ENCODE peak calls at places on chromosomes 16 and 17, in four cellular contexts. I is mucosa of descending colon, K is GM12865, Y is fibroblast of mammary gland. P is an unnamed sample.

GRCh38 chr17:38727661-38728220 is 2.4 kb upstream of the CISD3 start:
- DNase-seq in Y (no peak), K (peak), I (no peak), P (no peak)

GRCh38 chr16:65386707-65387106 is 264.8 kb upstream of the CDH11 start:
- DNase-seq in K (no peak), I (no peak), Y (no peak), P (no peak)

GRCh38 chr17:59361386-59361785 is 29.9 kb downstream of the YPEL2 start:
- DNase-seq in Y (peak), K (no peak), I (no peak), P (no peak)

GRCh38 chr17:77465358-77466041 is 324.7 kb downstream of the SEC14L1 start:
- DNase-seq in K (peak), Y (peak), I (peak), P (peak)

GRCh38 chr17:64615025-64615677 is 47.0 kb downstream of the SMURF2 start:
- DNase-seq in Y (peak), K (no peak), I (no peak), P (no peak)

GRCh38 chr16:11099672-11100195 is 155.4 kb downstream of the CLEC16A start:
- DNase-seq in Y (no peak), I (no peak), K (peak), P (no peak)

GRCh38 chr16:72689851-72690250 is 358.1 kb downstream of the ZFHX3 start:
- DNase-seq in Y (peak), I (no peak), K (no peak), P (no peak)

GRCh38 chr17:61139219-61139618 is 260.4 kb upstream of the TBX2 start:
- DNase-seq in K (peak), I (peak), Y (peak), P (peak)

GRCh38 chr17:64741038-64741641 is 79.0 kb upstream of the SMURF2 start:
- DNase-seq in K (no peak), I (no peak), Y (peak), P (no peak)

GRCh38 chr17:80474231-80474932 is 2.0 kb downstream of the NPTX1 start:
- DNase-seq in K (peak), I (no peak), Y (peak), P (no peak)
- TF ChIP-seq CTCF in K (no peak), I (no peak), Y (no peak), P (no peak)

DNA sequence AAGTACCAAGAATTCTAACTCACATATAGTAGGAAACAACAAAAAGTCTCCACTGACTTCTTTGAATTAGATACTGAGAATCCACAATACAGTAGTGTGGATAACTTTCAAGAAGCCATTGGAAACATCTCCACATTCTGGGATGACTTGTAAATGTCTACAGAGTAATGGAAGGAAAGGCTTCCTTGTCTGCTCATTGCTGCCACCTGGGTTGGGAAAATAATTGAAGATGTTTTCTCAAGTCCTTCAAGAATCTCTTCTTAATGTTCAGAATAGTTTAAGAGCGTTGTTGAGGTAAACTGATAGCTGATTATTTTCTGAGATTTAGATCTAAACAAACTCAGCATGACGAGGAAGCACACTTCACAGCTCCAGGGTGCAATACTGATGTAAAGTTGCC is 14.0 kb downstream of the CPSF4L start:
- DNase-seq in Y (peak), K (no peak), I (no peak), P (no peak)
- TF ChIP-seq CTCF in Y (peak), K (no peak), I (no peak), P (peak)

DNA sequence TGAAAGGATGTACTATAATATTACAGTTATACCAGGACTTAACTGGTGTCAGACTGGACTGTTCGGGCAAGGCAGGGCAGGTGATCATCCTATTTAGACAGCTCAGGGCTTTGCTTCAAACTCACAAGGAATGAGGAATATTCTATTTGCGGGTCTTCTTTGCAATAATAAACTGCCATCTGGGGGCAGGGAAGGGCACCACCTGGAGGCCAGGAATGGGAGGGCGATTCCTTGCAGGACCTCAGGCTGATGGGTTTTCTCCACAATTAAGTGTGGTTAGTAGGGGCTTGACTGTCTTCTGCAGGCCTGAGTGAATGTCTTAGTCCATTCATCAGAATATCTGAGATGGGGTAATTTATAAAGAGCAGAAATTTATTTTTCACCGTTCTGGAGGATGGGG is 424.1 kb downstream of the CA10 start:
- DNase-seq in I (no peak), K (no peak), Y (no peak), P (no peak)
- TF ChIP-seq CTCF in I (peak), K (no peak), Y (peak), P (peak)

GRCh38 chr17:47254403-47254943 is 846 bp downstream of the ITGB3 start:
- DNase-seq in Y (no peak), K (no peak), I (no peak), P (no peak)

GRCh38 chr17:47251421-47251940 is 2.1 kb upstream of the ITGB3 start:
- DNase-seq in I (no peak), K (no peak), Y (no peak), P (no peak)

GRCh38 chr17:47252209-47252608 is 1.4 kb upstream of the ITGB3 start:
- DNase-seq in Y (no peak), K (no peak), I (no peak), P (no peak)

GRCh38 chr17:47252766-47253512 is 688 bp upstream of the ITGB3 start:
- DNase-seq in Y (no peak), K (no peak), I (no peak), P (no peak)

GRCh38 chr17:47253541-47254402 is at the start of gene ITGB3:
- DNase-seq in K (peak), I (peak), Y (peak), P (peak)
- TF ChIP-seq CTCF in K (peak), I (peak), Y (peak), P (peak)

GRCh38 chr17:46193246-46193625 is at the start of gene KANSL1:
- DNase-seq in Y (peak), I (peak), K (peak), P (peak)

GRCh38 chr17:46195939-46196338 is 2.7 kb upstream of the KANSL1 start:
- DNase-seq in Y (no peak), I (no peak), K (no peak), P (no peak)

GRCh38 chr17:46194393-46195216 is 1.4 kb upstream of the KANSL1 start:
- DNase-seq in Y (peak), I (no peak), K (peak), P (peak)

GRCh38 chr17:46193626-46194392 is 580 bp upstream of the KANSL1 start:
- DNase-seq in Y (peak), K (peak), I (peak), P (peak)

DNA sequence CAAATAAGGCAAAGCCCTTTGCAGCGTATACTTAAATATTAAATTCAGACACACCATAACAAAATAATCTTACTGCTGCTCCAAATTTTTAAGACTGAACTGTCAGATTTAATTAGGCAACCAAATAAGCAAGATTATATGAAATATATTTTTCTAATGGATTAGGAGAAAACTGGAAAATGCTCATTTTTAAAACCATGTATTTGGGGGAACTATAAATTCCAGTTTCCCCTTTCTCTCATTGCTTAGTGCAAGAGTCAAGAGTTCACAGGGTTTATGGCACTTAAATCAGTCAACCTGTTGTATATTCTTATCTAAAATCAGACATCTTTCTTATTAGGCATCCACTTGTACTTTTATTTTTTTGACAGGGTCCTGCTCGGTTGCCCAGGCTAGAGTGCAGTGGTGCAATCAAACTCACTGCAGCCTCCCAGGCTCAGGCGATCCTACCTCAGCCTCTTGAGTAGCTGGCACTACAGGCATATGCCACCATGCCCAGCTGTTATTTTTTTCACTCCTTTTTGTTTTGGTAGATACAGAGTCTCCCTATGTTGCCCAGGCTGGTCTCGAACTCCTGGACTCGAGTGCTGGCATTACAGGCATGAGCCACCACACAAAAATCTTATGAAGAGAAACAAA is 2.1 kb upstream of the KANSL1 start:
- DNase-seq in Y (no peak), K (no peak), I (peak), P (no peak)
- TF ChIP-seq CTCF in Y (no peak), K (no peak), I (no peak), P (no peak)

DNA sequence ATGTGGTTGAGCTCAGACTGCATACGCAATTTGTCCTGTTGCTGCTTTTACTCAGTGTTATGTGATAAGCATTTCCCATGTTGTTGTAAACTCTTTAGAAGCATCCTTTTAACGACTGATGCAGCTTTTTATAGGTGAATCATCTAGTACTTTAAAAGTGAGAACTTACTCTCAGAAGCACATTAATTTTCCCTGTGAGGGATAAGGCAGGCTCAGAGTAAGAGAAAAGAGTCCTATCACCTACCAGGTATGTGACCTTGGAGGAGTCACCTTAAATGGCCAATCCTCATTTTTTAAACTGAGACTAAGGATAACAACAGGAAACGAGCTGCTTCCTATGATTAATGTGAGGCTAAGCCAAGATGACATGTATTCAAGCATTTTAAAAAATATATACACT is 34.4 kb upstream of the GAN start:
- DNase-seq in Y (no peak), I (no peak), K (no peak), P (no peak)
- TF ChIP-seq CTCF in Y (no peak), I (no peak), K (no peak), P (no peak)

DNA sequence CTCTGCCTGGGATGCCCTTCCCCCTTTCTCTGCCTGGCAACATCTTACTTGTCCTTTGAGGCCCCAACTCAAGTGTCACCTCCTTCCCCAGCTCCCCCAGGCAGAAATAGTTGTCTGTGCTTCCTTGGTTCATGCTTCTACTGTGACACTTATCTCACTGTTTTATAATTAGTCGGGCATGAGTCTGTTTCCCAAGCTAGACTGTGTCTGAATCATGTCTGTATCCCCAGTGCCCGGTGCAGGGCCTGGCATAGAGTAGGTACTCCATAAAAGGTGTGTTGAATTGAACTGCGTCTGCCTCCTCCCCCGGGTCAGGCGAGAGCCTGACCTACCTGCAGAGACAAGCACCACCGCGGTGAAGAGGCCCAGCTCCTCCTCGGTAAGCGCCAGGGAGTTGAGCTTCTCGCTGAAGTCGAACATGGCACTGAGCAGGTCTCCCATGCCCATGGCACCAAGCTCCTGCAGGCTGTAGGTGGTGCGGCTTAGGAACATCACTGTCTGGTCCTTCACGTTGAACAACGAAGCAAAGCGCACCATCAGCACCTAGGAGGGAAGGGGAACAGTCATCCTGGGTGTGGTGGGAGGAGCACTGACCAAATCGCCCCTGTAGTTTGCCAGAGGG is 6.7 kb downstream of the NR1D1 start:
- DNase-seq in K (no peak), I (no peak), Y (no peak), P (no peak)
- TF ChIP-seq CTCF in K (no peak), I (no peak), Y (no peak), P (no peak)

P was measured in GM13976.